ENCODE peak calls at places on chromosomes 2 and 18, in eight cellular contexts. One of them, this sample, is unnamed.

GRCh38 chr2:160207804-160208661 is 8.0 kb upstream of the ITGB6 start:
- DNase-seq in psoas muscle: peak; percentile 87
- DNase-seq in right cardiac atrium: peak; percentile 85
- DNase-seq in transverse colon: peak; percentile 88
- DNase-seq in heart left ventricle: peak; percentile 66
- DNase-seq in uterus: peak; percentile 57
- DNase-seq in lower lobe of right lung: peak; percentile 81
- DNase-seq in CD4-positive, alpha-beta memory T cell: no peak
- DNase-seq in this sample: peak; percentile 84

GRCh38 chr2:234797566-234798250 is 154.1 kb upstream of the SH3BP4 start:
- DNase-seq in CD4-positive, alpha-beta memory T cell: no peak
- DNase-seq in transverse colon: no peak
- DNase-seq in right cardiac atrium: no peak
- DNase-seq in lower lobe of right lung: no peak
- DNase-seq in uterus: no peak
- DNase-seq in heart left ventricle: no peak
- DNase-seq in psoas muscle: no peak
- DNase-seq in this sample: no peak

GRCh38 chr2:234983011-234983726 is 31.4 kb downstream of the SH3BP4 start:
- DNase-seq in CD4-positive, alpha-beta memory T cell: no peak
- DNase-seq in transverse colon: peak; percentile 32
- DNase-seq in uterus: no peak
- DNase-seq in heart left ventricle: no peak
- DNase-seq in right cardiac atrium: peak; percentile 33
- DNase-seq in lower lobe of right lung: no peak
- DNase-seq in psoas muscle: no peak
- DNase-seq in this sample: no peak

GRCh38 chr18:61732854-61733253 is 160.0 kb downstream of the RNF152 start:
- DNase-seq in right cardiac atrium: peak; percentile 74
- DNase-seq in heart left ventricle: no peak
- DNase-seq in transverse colon: no peak
- DNase-seq in uterus: peak; percentile 41
- DNase-seq in psoas muscle: no peak
- DNase-seq in lower lobe of right lung: peak; percentile 59
- DNase-seq in CD4-positive, alpha-beta memory T cell: no peak
- DNase-seq in this sample: peak; percentile 66

GRCh38 chr2:86274918-86275275 is 62.5 kb downstream of the REEP1 start:
- DNase-seq in psoas muscle: no peak
- DNase-seq in lower lobe of right lung: no peak
- DNase-seq in uterus: no peak
- DNase-seq in CD4-positive, alpha-beta memory T cell: no peak
- DNase-seq in transverse colon: peak; percentile 86
- DNase-seq in right cardiac atrium: no peak
- DNase-seq in heart left ventricle: peak; percentile 84
- DNase-seq in this sample: no peak

GRCh38 chr2:100242891-100243670 is 79.2 kb downstream of the LONRF2 start:
- DNase-seq in heart left ventricle: peak; percentile 84
- DNase-seq in psoas muscle: peak; percentile 59
- DNase-seq in CD4-positive, alpha-beta memory T cell: peak; percentile 14
- DNase-seq in right cardiac atrium: peak; percentile 87
- DNase-seq in uterus: peak; percentile 60
- DNase-seq in lower lobe of right lung: peak; percentile 77
- DNase-seq in transverse colon: peak; percentile 61
- DNase-seq in this sample: peak; percentile 65

GRCh38 chr2:26623541-26624497 is 17.3 kb downstream of the CIB4 start:
- DNase-seq in lower lobe of right lung: peak; percentile 31
- DNase-seq in transverse colon: no peak
- DNase-seq in right cardiac atrium: no peak
- DNase-seq in heart left ventricle: no peak
- DNase-seq in uterus: no peak
- DNase-seq in psoas muscle: no peak
- DNase-seq in CD4-positive, alpha-beta memory T cell: no peak
- DNase-seq in this sample: no peak

GRCh38 chr2:182977463-182977862 is 60.8 kb downstream of the NCKAP1 start:
- DNase-seq in psoas muscle: no peak
- DNase-seq in lower lobe of right lung: no peak
- DNase-seq in heart left ventricle: no peak
- DNase-seq in transverse colon: no peak
- DNase-seq in CD4-positive, alpha-beta memory T cell: no peak
- DNase-seq in right cardiac atrium: no peak
- DNase-seq in uterus: no peak
- DNase-seq in this sample: no peak

GRCh38 chr18:79846936-79847557 is 49.3 kb downstream of the KCNG2 start:
- DNase-seq in heart left ventricle: peak; percentile 2
- DNase-seq in CD4-positive, alpha-beta memory T cell: no peak
- DNase-seq in right cardiac atrium: no peak
- DNase-seq in psoas muscle: no peak
- DNase-seq in uterus: no peak
- DNase-seq in lower lobe of right lung: no peak
- DNase-seq in transverse colon: no peak
- DNase-seq in this sample: no peak

GRCh38 chr18:41690332-41691110 is 264.5 kb upstream of the PIK3C3 start:
- DNase-seq in CD4-positive, alpha-beta memory T cell: no peak
- DNase-seq in psoas muscle: no peak
- DNase-seq in uterus: no peak
- DNase-seq in transverse colon: no peak
- DNase-seq in heart left ventricle: no peak
- DNase-seq in lower lobe of right lung: no peak
- DNase-seq in right cardiac atrium: no peak
- DNase-seq in this sample: no peak

DNA sequence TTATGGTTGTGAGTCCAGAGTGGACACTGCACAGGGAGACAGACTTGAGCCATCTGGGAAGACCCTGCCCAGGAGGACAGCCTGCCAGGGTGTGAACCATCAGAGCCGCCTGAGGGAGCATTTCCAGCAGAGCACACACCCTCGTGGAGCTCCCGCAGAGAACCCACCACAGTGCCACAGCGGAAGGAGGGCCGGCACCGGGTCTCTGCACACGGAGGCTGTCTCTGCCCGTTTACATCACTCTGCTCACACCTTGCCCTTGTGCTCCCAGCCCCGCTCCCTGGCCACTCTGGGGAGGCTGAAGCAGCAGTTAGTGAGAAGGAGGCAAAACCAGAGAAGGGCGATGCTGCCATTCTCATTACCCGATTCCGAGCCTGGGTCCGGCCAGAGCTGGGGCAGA is 161.9 kb downstream of the KLHL29 start:
- DNase-seq in uterus: no peak
- DNase-seq in lower lobe of right lung: no peak
- DNase-seq in psoas muscle: no peak
- DNase-seq in transverse colon: no peak
- DNase-seq in heart left ventricle: no peak
- DNase-seq in CD4-positive, alpha-beta memory T cell: no peak
- DNase-seq in right cardiac atrium: no peak
- DNase-seq in this sample: no peak
- H3K4me1 ChIP-seq in uterus: no peaks in the 10 kb centered on the region
- H3K4me1 ChIP-seq in lower lobe of right lung: no peaks in the 10 kb centered on the region
- H3K4me1 ChIP-seq in psoas muscle: peaks cover 13% of the 10 kb centered on the region
- H3K4me1 ChIP-seq in transverse colon: no peaks in the 10 kb centered on the region
- H3K4me1 ChIP-seq in heart left ventricle: no peaks in the 10 kb centered on the region
- H3K4me1 ChIP-seq in CD4-positive, alpha-beta memory T cell: no peaks in the 10 kb centered on the region
- H3K4me1 ChIP-seq in right cardiac atrium: peaks cover 5% of the 10 kb centered on the region
- H3K4me1 ChIP-seq in this sample: no peaks in the 10 kb centered on the region

DNA sequence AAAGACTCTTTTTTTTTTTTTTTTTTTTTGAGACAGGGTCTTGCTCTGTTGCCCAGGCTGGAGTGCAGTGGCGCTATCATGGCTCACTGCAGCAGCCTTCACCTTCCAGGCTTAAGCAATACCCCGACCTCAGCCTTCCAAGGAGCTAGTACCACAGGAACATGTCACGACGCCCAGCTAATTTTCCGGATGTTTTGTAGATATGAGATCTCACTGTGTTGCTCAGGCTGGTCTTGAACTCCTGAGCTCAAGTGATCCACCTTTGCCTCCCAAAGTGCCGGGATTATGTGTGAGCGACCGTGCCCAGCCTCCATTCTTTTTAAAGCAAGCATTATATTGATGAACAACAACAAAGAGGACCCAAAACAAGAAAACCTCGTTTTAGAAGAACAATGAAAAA is 307.1 kb upstream of the ID2 start:
- DNase-seq in transverse colon: no peak
- DNase-seq in uterus: no peak
- DNase-seq in heart left ventricle: no peak
- DNase-seq in psoas muscle: no peak
- DNase-seq in right cardiac atrium: no peak
- DNase-seq in lower lobe of right lung: no peak
- DNase-seq in CD4-positive, alpha-beta memory T cell: no peak
- DNase-seq in this sample: no peak
- H3K4me1 ChIP-seq in transverse colon: no peaks in the 10 kb centered on the region
- H3K4me1 ChIP-seq in uterus: no peaks in the 10 kb centered on the region
- H3K4me1 ChIP-seq in heart left ventricle: peaks cover 5% of the 10 kb centered on the region
- H3K4me1 ChIP-seq in psoas muscle: no peaks in the 10 kb centered on the region
- H3K4me1 ChIP-seq in right cardiac atrium: no peaks in the 10 kb centered on the region
- H3K4me1 ChIP-seq in lower lobe of right lung: peaks cover 3% of the 10 kb centered on the region
- H3K4me1 ChIP-seq in CD4-positive, alpha-beta memory T cell: peaks cover 30% of the 10 kb centered on the region
- H3K4me1 ChIP-seq in this sample: no peaks in the 10 kb centered on the region

DNA sequence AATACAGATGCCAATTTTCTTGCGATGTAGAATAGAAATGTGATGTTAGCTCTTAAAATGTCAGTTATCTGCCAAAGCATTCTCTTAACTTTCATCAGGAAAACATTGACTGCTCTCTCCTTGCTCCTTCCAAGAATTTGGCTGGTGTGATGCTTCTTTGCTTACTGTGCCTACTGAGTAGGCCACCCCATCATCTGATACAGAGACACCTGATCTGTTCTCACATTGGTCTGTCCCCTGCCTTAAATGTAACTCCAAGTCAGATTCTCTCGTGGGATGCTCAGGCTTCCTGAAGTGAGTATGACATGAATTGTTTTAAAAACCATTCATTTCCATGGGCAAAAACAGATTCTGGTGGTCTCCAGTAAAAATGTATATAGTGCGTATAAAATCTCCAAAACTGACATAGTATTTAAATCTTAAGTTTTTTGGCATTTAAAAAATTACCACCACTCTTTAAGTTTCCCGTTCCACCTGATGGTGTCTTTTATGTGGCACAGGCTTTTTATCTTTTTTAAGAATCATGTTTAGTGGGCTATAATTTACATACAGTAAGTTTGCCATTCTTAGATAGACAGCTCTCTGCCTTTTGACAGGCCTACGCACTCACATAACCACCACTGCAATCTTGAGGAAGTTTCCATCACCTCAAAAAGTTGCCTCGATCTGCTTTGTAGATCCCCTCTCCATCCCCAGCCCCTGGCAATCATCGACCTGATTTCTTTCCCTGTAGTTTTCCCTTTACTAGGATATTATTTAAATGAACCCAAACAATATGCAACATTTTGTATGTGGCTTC is 36.6 kb downstream of the UBE2F start:
- DNase-seq in heart left ventricle: no peak
- DNase-seq in lower lobe of right lung: no peak
- DNase-seq in uterus: no peak
- DNase-seq in CD4-positive, alpha-beta memory T cell: peak; percentile 8
- DNase-seq in psoas muscle: no peak
- DNase-seq in right cardiac atrium: no peak
- DNase-seq in transverse colon: no peak
- DNase-seq in this sample: no peak
- H3K4me1 ChIP-seq in heart left ventricle: no peaks in the 10 kb centered on the region
- H3K4me1 ChIP-seq in lower lobe of right lung: no peaks in the 10 kb centered on the region
- H3K4me1 ChIP-seq in uterus: no peaks in the 10 kb centered on the region
- H3K4me1 ChIP-seq in CD4-positive, alpha-beta memory T cell: peaks cover 23% of the 10 kb centered on the region
- H3K4me1 ChIP-seq in psoas muscle: no peaks in the 10 kb centered on the region
- H3K4me1 ChIP-seq in right cardiac atrium: no peaks in the 10 kb centered on the region
- H3K4me1 ChIP-seq in transverse colon: peaks cover 5% of the 10 kb centered on the region
- H3K4me1 ChIP-seq in this sample: no peaks in the 10 kb centered on the region

DNA sequence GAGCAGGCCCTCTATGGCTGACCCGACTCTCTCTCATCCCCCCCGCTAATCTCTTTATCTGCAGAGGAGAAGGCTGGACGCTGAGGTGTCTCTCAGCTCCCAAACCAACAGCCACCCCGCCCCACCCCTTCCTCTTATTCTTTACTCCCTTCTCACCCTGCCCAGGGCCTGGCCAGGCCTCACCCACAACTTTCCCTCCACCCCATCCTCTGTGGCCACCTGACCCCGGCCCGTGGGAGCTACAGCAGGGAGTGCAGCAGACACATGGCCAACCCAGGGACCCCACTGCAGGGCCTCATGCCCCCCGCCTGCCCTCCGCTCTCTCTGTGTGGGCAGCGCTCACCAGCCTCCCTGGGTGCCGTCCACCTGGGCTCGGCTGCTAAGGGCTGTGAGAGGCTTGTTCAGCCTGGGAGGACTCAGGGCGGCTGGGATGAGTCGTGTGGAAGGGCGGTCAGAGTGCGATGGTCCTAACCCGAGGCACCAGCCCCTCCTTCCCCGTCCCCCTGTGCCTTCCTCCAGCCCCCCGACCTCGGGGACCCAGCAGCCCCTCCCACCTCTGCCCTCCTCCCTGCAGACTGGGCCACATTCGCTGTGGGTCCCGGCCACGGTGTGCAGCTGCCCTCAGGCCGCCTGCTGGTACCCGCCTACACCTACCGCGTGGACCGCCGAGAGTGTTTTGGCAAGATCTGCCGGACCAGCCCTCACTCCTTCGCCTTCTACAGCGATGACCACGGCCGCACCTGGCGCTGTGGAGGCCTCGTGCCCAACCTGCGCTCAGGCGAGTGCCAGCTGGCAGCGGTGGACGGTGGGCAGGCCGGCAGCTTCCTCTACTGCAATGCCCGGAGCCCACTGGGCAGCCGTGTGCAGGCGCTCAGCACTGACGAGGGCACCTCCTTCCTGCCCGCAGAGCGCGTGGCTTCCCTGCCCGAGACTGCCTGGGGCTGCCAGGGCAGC is 6.8 kb downstream of the NEU4 start:
- DNase-seq in psoas muscle: no peak
- DNase-seq in right cardiac atrium: peak; percentile 60
- DNase-seq in CD4-positive, alpha-beta memory T cell: no peak
- DNase-seq in uterus: no peak
- DNase-seq in lower lobe of right lung: no peak
- DNase-seq in heart left ventricle: no peak
- DNase-seq in transverse colon: no peak
- DNase-seq in this sample: peak; percentile 28
- H3K4me1 ChIP-seq in psoas muscle: peaks cover 4% of the 10 kb centered on the region
- H3K4me1 ChIP-seq in right cardiac atrium: no peaks in the 10 kb centered on the region
- H3K4me1 ChIP-seq in CD4-positive, alpha-beta memory T cell: peaks cover 9% of the 10 kb centered on the region
- H3K4me1 ChIP-seq in uterus: no peaks in the 10 kb centered on the region
- H3K4me1 ChIP-seq in lower lobe of right lung: peaks cover 8% of the 10 kb centered on the region
- H3K4me1 ChIP-seq in heart left ventricle: peaks cover 4% of the 10 kb centered on the region
- H3K4me1 ChIP-seq in transverse colon: peaks cover 14% of the 10 kb centered on the region
- H3K4me1 ChIP-seq in this sample: no peaks in the 10 kb centered on the region

This sample was measured in left lung.